ENCODE peak calls at places on chromosomes 12 and 14, in seven cellular contexts. R is sigmoid colon, O is Panc1, B is suprapubic skin, H is HCT116, N is transverse colon, E is stomach. Z is an unnamed sample.

GRCh38 chr12:95016120-95016519 is 12.6 kb upstream of the NDUFA12 start:
- DNase-seq in R (no peak), O (no peak), B (no peak), H (no peak), N (no peak), E (no peak), Z (no peak)

GRCh38 chr12:116958402-116959197 is 47.9 kb downstream of the FBXW8 start:
- DNase-seq in R (no peak), O (no peak), B (no peak), H (no peak), N (no peak), E (no peak), Z (no peak)

GRCh38 chr14:64726585-64726890 is 22.3 kb downstream of the PLEKHG3 start:
- DNase-seq in R (peak), O (no peak), B (no peak), H (peak), N (peak), E (peak), Z (no peak)

GRCh38 chr14:73567951-73568885 is 795 bp upstream of the ACOT2 start:
- DNase-seq in R (no peak), O (no peak), B (no peak), H (no peak), N (no peak), E (no peak), Z (no peak)

GRCh38 chr12:13857750-13858149 is 123.7 kb downstream of the GRIN2B start:
- DNase-seq in R (no peak), O (no peak), B (no peak), H (no peak), N (no peak), E (no peak), Z (no peak)

GRCh38 chr12:3045989-3046388 is 31.2 kb upstream of the TSPAN9 start:
- DNase-seq in R (peak), O (no peak), B (no peak), H (no peak), N (no peak), E (no peak), Z (no peak)

GRCh38 chr12:78865297-78865955 is 852 bp downstream of the SYT1 start:
- DNase-seq in R (no peak), O (no peak), B (no peak), H (no peak), N (no peak), E (no peak), Z (no peak)

GRCh38 chr12:69904761-69905160 is 79.7 kb downstream of the MYRFL start:
- DNase-seq in R (no peak), O (no peak), B (no peak), H (no peak), N (no peak), E (no peak), Z (no peak)

GRCh38 chr12:92574046-92574783 is 128.6 kb upstream of the PLEKHG7 start:
- DNase-seq in R (no peak), O (no peak), B (no peak), H (peak), N (no peak), E (no peak), Z (no peak)

GRCh38 chr12:55725556-55725955 is 3.3 kb downstream of the CD63 start:
- DNase-seq in R (peak), O (no peak), B (no peak), H (no peak), N (peak), E (no peak), Z (no peak)
- TF ChIP-seq POLR2AphosphoS5 in R (no peak), O (no peak), B (no peak), H (no peak), N (no peak), E (no peak), Z (no peak)

DNA sequence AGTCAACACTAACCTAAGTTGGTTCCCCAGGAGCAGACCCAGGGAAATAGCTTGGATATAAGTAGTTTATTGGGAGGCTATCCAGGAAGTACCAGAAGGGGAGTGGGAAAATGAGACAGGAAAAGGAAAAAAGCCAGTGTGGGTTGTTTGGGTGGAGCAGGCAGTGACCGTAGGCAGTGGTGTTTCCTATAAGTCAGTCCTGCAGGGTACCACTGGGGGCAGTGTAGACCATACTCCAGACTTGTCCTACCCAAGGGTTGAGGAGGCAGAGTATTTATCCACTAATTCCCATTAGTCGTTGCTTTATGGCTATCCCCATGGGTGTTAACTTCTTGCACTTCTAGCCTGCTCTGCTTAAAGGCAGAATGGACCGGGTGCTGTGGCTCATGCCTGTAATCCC is 6.4 kb upstream of the CCDC60 start:
- DNase-seq in R (peak), O (peak), B (no peak), H (peak), N (peak), E (no peak), Z (no peak)
- TF ChIP-seq CTCF in R (no peak), O (peak), B (no peak), H (peak), N (peak), E (no peak), Z (no peak)

DNA sequence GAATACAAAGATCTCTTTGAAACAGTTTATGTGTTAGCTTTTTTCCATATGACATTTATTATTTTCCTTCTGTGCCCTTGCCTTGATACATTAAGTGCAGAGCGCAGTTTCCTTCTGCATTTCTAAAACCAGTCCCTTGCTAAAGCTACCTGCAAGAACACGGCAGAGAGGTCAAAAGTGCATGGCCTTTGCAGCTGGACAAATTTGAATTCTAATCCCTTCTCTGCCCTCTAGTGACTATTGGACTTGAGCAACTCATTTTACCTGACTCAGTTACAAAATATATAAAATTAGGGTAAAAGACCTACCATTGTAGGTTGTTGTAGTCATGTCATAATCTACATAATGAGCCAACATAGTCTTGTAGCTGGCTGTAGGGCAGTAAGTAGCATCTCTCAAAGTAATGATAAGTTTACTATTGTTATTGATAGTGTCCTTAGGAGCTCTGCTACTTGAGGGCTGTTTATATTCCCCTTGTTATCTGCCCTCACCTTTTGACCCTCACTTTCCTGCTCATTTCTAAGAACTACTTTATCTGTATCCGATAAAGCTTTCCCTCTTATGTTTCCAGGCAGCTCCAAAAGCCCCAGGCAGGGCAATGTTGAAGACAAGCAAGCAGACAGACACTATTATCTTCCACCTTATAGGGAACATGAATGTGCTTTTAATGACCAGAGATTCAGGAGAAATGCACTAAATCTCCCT is 120.0 kb upstream of the PDZRN4 start:
- DNase-seq in R (no peak), O (no peak), B (no peak), H (no peak), N (no peak), E (no peak), Z (no peak)
- H3K27ac ChIP-seq in R (no peak), O (no peak), B (no peak), H (no peak), N (no peak), E (no peak), Z (no peak)

GRCh38 chr14:93741556-93742210 is 46.6 kb downstream of the PRIMA1 start:
- DNase-seq in R (no peak), O (no peak), B (no peak), H (no peak), N (no peak), E (no peak), Z (no peak)

GRCh38 chr14:93743270-93744060 is 44.8 kb downstream of the PRIMA1 start:
- DNase-seq in R (no peak), O (no peak), B (no peak), H (no peak), N (no peak), E (no peak), Z (no peak)

GRCh38 chr14:93744876-93745275 is 43.4 kb downstream of the PRIMA1 start:
- DNase-seq in R (no peak), O (no peak), B (no peak), H (no peak), N (no peak), E (no peak), Z (no peak)

GRCh38 chr14:93744176-93744575 is 44.1 kb downstream of the PRIMA1 start:
- DNase-seq in R (no peak), O (no peak), B (no peak), H (no peak), N (no peak), E (no peak), Z (no peak)

DNA sequence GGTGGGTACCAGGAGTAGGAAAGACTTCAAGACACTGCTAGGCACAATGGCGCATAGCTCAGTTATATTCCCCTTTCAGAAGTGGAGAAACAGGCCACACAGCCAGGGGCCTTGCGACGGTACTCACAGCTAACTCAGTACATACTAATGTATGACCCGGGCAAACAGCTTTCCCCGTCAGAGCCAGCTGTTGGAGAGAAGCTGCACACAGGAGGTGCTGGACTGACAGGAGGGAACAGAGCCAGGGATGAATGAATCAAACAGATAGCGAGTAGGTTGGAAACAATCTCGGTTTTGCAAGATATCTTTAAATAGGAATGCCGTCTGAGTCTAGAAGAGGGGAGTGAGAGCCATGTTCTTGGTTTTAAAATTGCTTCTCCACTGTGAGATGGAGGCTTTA is 45.5 kb downstream of the PRIMA1 start:
- DNase-seq in R (no peak), O (no peak), B (no peak), H (no peak), N (no peak), E (no peak), Z (no peak)
- TF ChIP-seq POLR2AphosphoS5 in R (no peak), O (no peak), B (no peak), H (no peak), N (no peak), E (no peak), Z (no peak)

DNA sequence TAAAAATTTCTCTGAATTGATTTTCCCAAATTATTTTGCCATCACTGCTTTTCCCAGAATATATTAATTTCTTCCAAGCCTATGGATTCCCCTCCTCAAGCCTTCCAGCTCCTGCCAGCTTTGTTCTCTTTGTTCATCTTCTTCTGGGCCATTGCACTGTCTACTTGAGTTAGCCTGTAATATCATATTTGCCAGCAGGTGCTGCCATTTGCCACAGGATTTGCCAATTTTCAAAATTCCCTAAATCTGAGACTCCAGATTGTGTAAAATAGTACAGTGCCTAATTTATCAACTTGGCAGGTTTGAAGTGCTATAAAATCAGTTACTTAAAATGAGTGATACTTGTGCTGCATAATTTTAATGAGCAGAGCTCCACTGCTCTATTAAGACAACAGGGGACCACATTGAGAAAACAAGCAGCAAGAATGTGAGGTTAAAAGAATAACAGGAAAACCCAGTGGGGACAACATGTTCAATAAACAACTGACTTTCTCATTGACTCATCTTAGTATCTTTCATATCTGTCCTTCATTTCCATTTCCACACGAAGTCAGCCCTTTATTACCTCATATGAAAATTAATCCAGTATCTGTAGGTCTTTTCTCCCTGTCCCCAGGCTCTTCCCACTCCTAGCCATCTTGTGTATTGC is 84.6 kb upstream of the CCDC196 start:
- DNase-seq in R (no peak), O (no peak), B (no peak), H (no peak), N (no peak), E (no peak), Z (no peak)
- TF ChIP-seq CTCF in R (no peak), O (peak), B (peak), H (peak), N (peak), E (peak), Z (no peak)

GRCh38 chr14:91274796-91275195 is 30.3 kb upstream of the GPR68 start:
- DNase-seq in R (no peak), O (no peak), B (no peak), H (no peak), N (no peak), E (no peak), Z (no peak)
- H3K27ac ChIP-seq in R (no peak), O (no peak), B (no peak), H (no peak), N (no peak), E (no peak), Z (no peak)

GRCh38 chr14:54610051-54610977 is 43.4 kb downstream of the SAMD4A start:
- DNase-seq in R (no peak), O (no peak), B (no peak), H (no peak), N (no peak), E (no peak), Z (no peak)
- TF ChIP-seq POLR2AphosphoS5 in R (no peak), O (no peak), B (no peak), H (no peak), N (no peak), E (no peak), Z (no peak)

Z was measured in vagina.